ENCODE peak calls at places on chromosomes 2 and 18, in five cellular contexts. V is fibroblast of the aortic adventitia, Y is prostate gland, H is spleen, D is neural progenitor cell. M is an unnamed sample.

GRCh38 chr2:161426788-161427412 is 10.8 kb downstream of the TBR1 start:
- DNase-seq in D (peak), H (no peak), V (peak), Y (no peak), M (peak)

GRCh38 chr2:200609027-200609614 is 23.3 kb downstream of the AOX1 start:
- DNase-seq in D (no peak), Y (no peak), V (peak), H (no peak), M (peak)

GRCh38 chr2:172931256-172931894 is 144.3 kb upstream of the MAP3K20 start:
- DNase-seq in Y (peak), H (no peak), D (peak), V (peak), M (peak)

GRCh38 chr2:15610430-15610952 is 18.8 kb downstream of the DDX1 start:
- DNase-seq in D (no peak), Y (no peak), V (no peak), H (no peak), M (no peak)

GRCh38 chr18:8548186-8548585 is 61.1 kb upstream of the RAB12 start:
- DNase-seq in V (peak), D (no peak), Y (no peak), H (no peak), M (peak)

GRCh38 chr2:120283649-120284048 is 31.0 kb downstream of the RALB start:
- DNase-seq in Y (no peak), D (peak), V (peak), H (no peak), M (peak)

GRCh38 chr2:101900375-101900774 is 91.4 kb upstream of the IL1R2 start:
- DNase-seq in Y (no peak), D (no peak), V (no peak), H (no peak), M (no peak)

GRCh38 chr2:163852616-163853015 is 116.8 kb upstream of the FIGN start:
- DNase-seq in H (no peak), D (no peak), Y (no peak), V (no peak), M (no peak)

GRCh38 chr18:37570336-37570930 is 4.8 kb upstream of the CELF4 start:
- DNase-seq in D (peak), H (no peak), V (no peak), Y (no peak), M (no peak)

GRCh38 chr18:43108882-43109281 is 6.6 kb downstream of the RIT2 start:
- DNase-seq in Y (no peak), H (no peak), V (no peak), D (no peak), M (no peak)

GRCh38 chr2:106995560-106995959 is 109.6 kb upstream of the ST6GAL2 start:
- DNase-seq in H (no peak), V (peak), Y (no peak), D (no peak), M (peak)

GRCh38 chr2:9112079-9112721 is 94.4 kb upstream of the ASAP2 start:
- DNase-seq in H (no peak), V (peak), D (no peak), Y (no peak), M (peak)

GRCh38 chr2:132975490-132976105 is 305.6 kb upstream of the LYPD1 start:
- DNase-seq in Y (no peak), D (no peak), V (no peak), H (no peak), M (no peak)

GRCh38 chr2:152635635-152636298 is 81.5 kb downstream of the PRPF40A start:
- DNase-seq in H (peak), Y (peak), V (peak), D (peak), M (peak)

GRCh38 chr18:12944724-12945123 is 3.1 kb upstream of the SEH1L start:
- DNase-seq in Y (peak), D (no peak), H (no peak), V (peak), M (peak)

GRCh38 chr2:63052411-63053234 is 2.0 kb downstream of the OTX1 start:
- DNase-seq in D (peak), H (no peak), Y (no peak), V (no peak), M (no peak)

GRCh38 chr2:27217173-27218121 is at the start of gene CAD:
- DNase-seq in Y (peak), V (peak), D (peak), H (peak), M (peak)

GRCh38 chr2:28263690-28264089 is 129.0 kb upstream of the FOSL2 start:
- DNase-seq in H (no peak), D (peak), Y (no peak), V (no peak), M (no peak)

GRCh38 chr2:61380120-61380881 is 90.6 kb downstream of the USP34 start:
- DNase-seq in Y (no peak), D (no peak), V (peak), H (no peak), M (no peak)

GRCh38 chr18:9215221-9215933 is 78.8 kb downstream of the ANKRD12 start:
- DNase-seq in Y (no peak), V (no peak), H (no peak), D (no peak), M (peak)

GRCh38 chr2:212484563-212485080 is 54.0 kb downstream of the ERBB4 start:
- DNase-seq in D (peak), H (no peak), V (no peak), Y (no peak), M (no peak)

GRCh38 chr2:85892216-85892944 is 3.6 kb upstream of the ST3GAL5 start:
- DNase-seq in H (no peak), D (no peak), V (no peak), Y (no peak), M (no peak)

GRCh38 chr2:233352141-233352842 is 2.0 kb upstream of the DGKD start:
- DNase-seq in Y (no peak), V (no peak), H (no peak), D (no peak), M (no peak)
- TF ChIP-seq CTCF in Y (no peak), V (no peak), H (no peak), D (no peak), M (no peak)

DNA sequence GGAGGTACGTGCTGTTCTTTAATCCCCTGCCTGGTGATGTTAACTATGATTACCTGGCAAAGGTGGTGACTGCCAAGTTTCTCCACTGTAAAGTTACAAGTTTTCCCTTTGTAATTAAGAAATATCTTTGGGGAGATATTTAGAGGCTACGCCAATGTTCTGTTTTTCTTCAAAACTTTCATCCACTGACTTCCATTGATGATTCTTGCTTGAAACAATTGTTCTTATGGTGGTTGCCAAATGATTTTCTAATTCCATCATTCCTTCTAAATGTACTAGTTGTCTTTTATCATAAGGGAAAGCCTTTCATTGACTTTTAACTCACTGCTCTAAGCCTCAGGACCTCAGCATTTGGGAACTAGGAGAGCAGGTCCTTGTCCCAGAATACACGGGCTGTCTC is 205.5 kb downstream of the SMAD7 start:
- DNase-seq in Y (no peak), D (no peak), H (no peak), V (peak), M (no peak)
- H3K4me3 ChIP-seq in Y (no peak), D (no peak), H (no peak), V (no peak), M (no peak)

GRCh38 chr18:23237524-23238151 is 102.4 kb downstream of the CABLES1 start:
- DNase-seq in V (peak), Y (peak), H (peak), D (peak), M (peak)
- TF ChIP-seq CTCF in V (peak), Y (no peak), H (peak), D (peak), M (peak)

GRCh38 chr2:209584915-209585314 is 161.1 kb downstream of the MAP2 start:
- DNase-seq in H (no peak), D (no peak), Y (no peak), V (no peak), M (no peak)
- H3K4me3 ChIP-seq in H (no peak), D (no peak), Y (no peak), V (no peak), M (no peak)

DNA sequence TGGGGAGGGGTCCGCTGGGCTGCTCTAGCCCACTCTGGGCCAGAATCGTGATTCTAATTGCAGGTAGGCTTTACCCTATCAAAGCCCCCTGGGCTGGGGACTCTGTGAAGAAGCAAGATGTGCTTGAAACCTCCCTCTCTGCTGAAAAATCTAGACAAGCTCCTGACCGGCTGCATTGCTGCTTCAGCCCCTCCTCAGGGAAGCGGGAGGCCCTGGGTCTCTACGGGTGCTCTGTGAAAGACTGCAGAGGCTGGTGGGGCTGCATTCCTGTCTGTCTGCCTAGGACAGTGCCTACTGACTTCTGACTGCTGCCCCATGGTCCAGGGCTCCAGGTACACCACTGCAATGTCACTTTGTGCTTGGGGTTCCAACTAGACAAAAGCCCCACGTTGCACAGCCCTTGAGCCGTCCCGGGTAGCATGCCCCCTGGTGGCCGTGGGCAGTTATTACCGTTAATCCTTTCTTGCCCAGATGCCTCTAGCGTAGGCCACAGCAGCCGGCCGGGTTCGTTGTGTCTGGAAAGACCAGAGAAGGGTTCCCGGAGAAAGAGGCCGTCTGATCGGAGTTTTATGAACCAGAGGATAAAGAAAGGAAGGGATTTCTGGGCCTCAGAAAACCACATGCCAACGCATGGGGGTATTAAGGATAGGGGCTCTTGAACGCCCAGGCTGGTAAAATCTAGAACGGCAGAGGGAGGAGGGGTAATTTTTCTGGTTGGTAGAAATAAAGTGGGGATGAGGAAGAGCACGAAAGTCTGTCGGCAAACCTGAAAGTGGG is 15.9 kb upstream of the C1QL2 start:
- DNase-seq in H (peak), D (peak), Y (no peak), V (peak), M (peak)
- TF ChIP-seq CTCF in H (peak), D (peak), Y (peak), V (peak), M (peak)

GRCh38 chr18:58223717-58224424 is 179.8 kb downstream of the NEDD4L start:
- DNase-seq in D (no peak), V (peak), H (no peak), Y (peak), M (peak)
- H3K4me3 ChIP-seq in D (no peak), V (no peak), H (no peak), Y (peak), M (no peak)

GRCh38 chr18:76708727-76709353 is 113.5 kb upstream of the ZNF236 start:
- DNase-seq in V (no peak), H (no peak), D (no peak), Y (no peak), M (no peak)

GRCh38 chr18:76707534-76707933 is 114.8 kb upstream of the ZNF236 start:
- DNase-seq in Y (no peak), D (no peak), H (no peak), V (no peak), M (no peak)

GRCh38 chr18:76710646-76711520 is 111.5 kb upstream of the ZNF236 start:
- DNase-seq in V (no peak), D (no peak), Y (no peak), H (no peak), M (no peak)

GRCh38 chr18:76708036-76708726 is 114.2 kb upstream of the ZNF236 start:
- DNase-seq in D (no peak), V (no peak), Y (no peak), H (no peak), M (no peak)

DNA sequence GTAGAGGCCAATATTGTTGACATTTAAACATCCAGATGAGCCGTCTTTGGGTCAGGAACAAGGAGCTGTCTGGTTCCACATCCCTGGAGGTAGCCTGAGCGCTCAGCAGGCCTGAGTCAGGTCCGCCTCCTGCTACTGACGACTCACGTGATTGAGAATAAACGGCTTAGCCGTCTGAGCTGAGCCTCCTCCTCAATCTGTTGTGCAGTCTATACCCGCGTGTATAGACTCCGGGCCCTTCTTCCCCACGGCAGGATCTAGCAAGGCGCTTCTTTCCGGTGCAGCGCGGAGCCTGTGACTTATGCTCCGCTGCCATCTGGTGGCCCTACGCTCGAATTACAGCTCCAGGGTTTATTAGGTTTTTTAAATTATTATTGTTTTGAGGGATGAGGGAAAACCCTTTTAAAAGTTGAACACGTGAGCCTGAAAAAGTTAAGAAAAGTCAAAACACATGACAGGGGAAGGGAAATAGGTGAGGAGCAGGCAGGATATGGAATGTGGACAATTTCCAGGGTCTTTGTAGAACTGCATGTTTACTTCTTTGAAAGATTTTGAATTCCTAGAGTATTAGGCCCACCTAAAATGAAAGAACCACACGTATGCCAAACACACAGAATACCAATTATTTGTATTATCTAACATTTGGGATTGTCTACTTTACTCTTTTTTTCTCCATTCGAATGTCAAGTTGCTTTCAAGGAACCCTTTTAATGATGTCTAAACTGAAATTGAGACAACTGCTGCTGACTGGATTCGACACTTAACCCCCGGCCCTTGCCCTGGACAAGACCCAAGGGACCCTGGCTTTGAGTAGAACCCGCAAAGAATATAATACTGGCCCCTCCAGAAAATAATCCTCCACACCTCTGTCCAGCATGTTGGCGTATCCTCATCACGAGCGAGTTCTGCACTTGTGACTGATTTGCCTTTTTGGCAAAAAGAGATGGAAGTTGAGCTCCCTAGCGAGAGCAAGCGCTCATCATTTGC is 112.4 kb upstream of the ZNF236 start:
- DNase-seq in Y (peak), V (peak), H (peak), D (peak), M (peak)
- TF ChIP-seq CTCF in Y (peak), V (peak), H (peak), D (peak), M (peak)